ENCODE peak calls at places on chromosomes 7 and 10, in nine cellular contexts. A, J, Q, C, W, G, U, N and P are unnamed samples.

GRCh38 chr7:101169838-101170531 is 4.6 kb upstream of the VGF start:
- DNase-seq in W (peak), C (peak), Q (peak), A (no peak), J (no peak), U (peak), N (peak), G (peak), P (peak)

GRCh38 chr7:93092757-93093370 is 24.9 kb downstream of the SAMD9 start:
- DNase-seq in N (no peak), U (peak), J (no peak), Q (no peak), A (no peak), W (peak), C (peak), G (peak), P (peak)

GRCh38 chr7:24907311-24907886 is 72.6 kb downstream of the OSBPL3 start:
- DNase-seq in W (peak), A (peak), C (peak), N (no peak), G (peak), U (peak), J (no peak), Q (no peak), P (peak)

GRCh38 chr10:1571587-1572237 is 165.6 kb downstream of the ADARB2 start:
- DNase-seq in J (peak), Q (no peak), C (no peak), G (no peak), U (no peak), W (no peak), N (no peak), A (no peak), P (no peak)

GRCh38 chr10:131371571-131371970 is 60.0 kb upstream of the TCERG1L start:
- DNase-seq in J (no peak), A (no peak), N (no peak), W (no peak), G (no peak), U (no peak), Q (no peak), C (no peak), P (no peak)

GRCh38 chr10:99449023-99449422 is 18.6 kb upstream of the GOT1 start:
- DNase-seq in A (no peak), Q (no peak), G (no peak), U (no peak), N (no peak), C (no peak), J (no peak), W (no peak), P (no peak)

GRCh38 chr10:70816220-70816894 is 609 bp downstream of the SGPL1 start:
- DNase-seq in A (peak), G (peak), Q (peak), J (peak), U (peak), C (peak), N (peak), W (peak), P (peak)

GRCh38 chr7:112649560-112649959 is 140.6 kb downstream of the TMEM168 start:
- DNase-seq in Q (no peak), N (no peak), U (no peak), J (no peak), C (no peak), G (peak), W (peak), A (no peak), P (peak)

GRCh38 chr10:124622158-124622557 is 122.0 kb downstream of the FAM53B start:
- DNase-seq in Q (no peak), W (no peak), A (no peak), U (no peak), C (no peak), N (no peak), J (no peak), G (no peak), P (no peak)

GRCh38 chr7:46459942-46460341 is 538.9 kb upstream of the IGFBP3 start:
- DNase-seq in U (no peak), A (no peak), Q (no peak), J (no peak), W (no peak), N (no peak), C (no peak), G (no peak), P (no peak)

GRCh38 chr7:36514289-36515243 is 124.9 kb downstream of the ANLN start:
- DNase-seq in U (no peak), J (no peak), G (no peak), W (no peak), C (peak), Q (no peak), A (no peak), N (no peak), P (no peak)

GRCh38 chr10:99296605-99297004 is 32.6 kb upstream of the CNNM1 start:
- DNase-seq in C (no peak), G (no peak), N (no peak), U (no peak), J (no peak), Q (no peak), A (no peak), W (no peak), P (no peak)

GRCh38 chr10:24957624-24958435 is 5.4 kb upstream of the PRTFDC1 start:
- DNase-seq in Q (no peak), J (no peak), C (no peak), W (peak), A (no peak), G (peak), U (no peak), N (no peak), P (peak)